ENCODE peak calls at places on chromosomes 7 and 10, in six cellular contexts. D is thoracic aorta, J is activated T-helper 1 cell treated with Interleukin-2 at 50 U/mL for 16 hours, U is NCI-H69, N is colonic mucosa, Q is sigmoid colon. L is an unnamed sample.

GRCh38 chr10:13528875-13529713 is at the start of gene BEND7:
- DNase-seq in D (no peak), J (no peak), U (peak), N (peak), Q (no peak), L (no peak)

GRCh38 chr7:19376591-19376990 is 231.4 kb upstream of the FERD3L start:
- DNase-seq in D (no peak), J (no peak), U (peak), N (no peak), Q (no peak), L (no peak)

GRCh38 chr10:100779329-100779728 is 33.9 kb downstream of the PAX2 start:
- DNase-seq in D (no peak), J (no peak), U (no peak), N (no peak), Q (peak), L (no peak)

GRCh38 chr10:62199584-62199983 is 69.1 kb downstream of the RTKN2 start:
- DNase-seq in D (no peak), J (no peak), U (peak), N (no peak), Q (no peak), L (no peak)

GRCh38 chr7:159105066-159105780 is 39.4 kb downstream of the VIPR2 start:
- DNase-seq in D (no peak), J (no peak), U (no peak), N (no peak), Q (peak), L (no peak)

GRCh38 chr10:34016541-34016940 is 682.1 kb upstream of the NRP1 start:
- DNase-seq in D (no peak), J (no peak), U (no peak), N (no peak), Q (no peak), L (no peak)

GRCh38 chr7:107969856-107970255 is 33.1 kb downstream of the LAMB1 start:
- DNase-seq in D (no peak), J (no peak), U (no peak), N (no peak), Q (no peak), L (no peak)

GRCh38 chr7:24405002-24405401 is 121.0 kb downstream of the NPY start:
- DNase-seq in D (no peak), J (no peak), U (no peak), N (no peak), Q (no peak), L (no peak)

GRCh38 chr7:14507617-14508016 is 394.9 kb downstream of the DGKB start:
- DNase-seq in D (no peak), J (no peak), U (peak), N (no peak), Q (no peak), L (no peak)

GRCh38 chr7:14714161-14714728 is 188.3 kb downstream of the DGKB start:
- DNase-seq in D (no peak), J (no peak), U (no peak), N (no peak), Q (no peak), L (no peak)

GRCh38 chr7:95004618-95005282 is 97.4 kb downstream of the PPP1R9A start:
- DNase-seq in D (no peak), J (no peak), U (no peak), N (no peak), Q (no peak), L (no peak)

GRCh38 chr10:77207182-77208165 is 430.1 kb downstream of the KCNMA1 start:
- DNase-seq in D (no peak), J (no peak), U (no peak), N (no peak), Q (no peak), L (no peak)

GRCh38 chr7:98881561-98882315 is 3.4 kb downstream of the TRRAP start:
- DNase-seq in D (no peak), J (no peak), U (no peak), N (no peak), Q (no peak), L (no peak)

GRCh38 chr10:93023013-93023650 is 37.5 kb upstream of the CYP26C1 start:
- DNase-seq in D (no peak), J (no peak), U (no peak), N (no peak), Q (no peak), L (no peak)

GRCh38 chr7:77580762-77581350 is 43.8 kb downstream of the PTPN12 start:
- DNase-seq in D (no peak), J (no peak), U (no peak), N (no peak), Q (no peak), L (no peak)

GRCh38 chr7:121544726-121545125 is 148.6 kb upstream of the FAM3C start:
- DNase-seq in D (no peak), J (no peak), U (peak), N (no peak), Q (no peak), L (no peak)

GRCh38 chr7:22995011-22995410 is 18.9 kb downstream of the HYCC1 start:
- DNase-seq in D (no peak), J (no peak), U (no peak), N (no peak), Q (no peak), L (no peak)

L was measured in omental fat pad.